ENCODE peak calls at places on chromosome 9, in five cellular contexts. One of them, this sample, is unnamed.
A peak's percentile ranks its signal among the peaks of the same experiment; 100 is the strongest.

GRCh38 chr9:7974335-7975005 is 174.9 kb upstream of the DMAC1 start:
- DNase-seq in A549: no peak
- DNase-seq in upper lobe of left lung: peak; percentile 28
- DNase-seq in H1: no peak
- DNase-seq in suprapubic skin: no peak
- DNase-seq in this sample: no peak

GRCh38 chr9:135329571-135330306 is 149.8 kb upstream of the PPP1R26 start:
- DNase-seq in upper lobe of left lung: peak; percentile 15
- DNase-seq in A549: no peak
- DNase-seq in H1: peak; percentile 64
- DNase-seq in suprapubic skin: no peak
- DNase-seq in this sample: no peak

GRCh38 chr9:132885691-132886357 is 7.1 kb downstream of the SPACA9 start:
- DNase-seq in suprapubic skin: no peak
- DNase-seq in H1: no peak
- DNase-seq in upper lobe of left lung: no peak
- DNase-seq in A549: peak; percentile 38
- DNase-seq in this sample: no peak

GRCh38 chr9:105921057-105921721 is 226.8 kb downstream of the TMEM38B start:
- DNase-seq in upper lobe of left lung: no peak
- DNase-seq in suprapubic skin: no peak
- DNase-seq in A549: no peak
- DNase-seq in H1: no peak
- DNase-seq in this sample: no peak

GRCh38 chr9:76557674-76558073 is 98.7 kb downstream of the GCNT1 start:
- DNase-seq in H1: no peak
- DNase-seq in upper lobe of left lung: no peak
- DNase-seq in suprapubic skin: no peak
- DNase-seq in A549: no peak
- DNase-seq in this sample: no peak

GRCh38 chr9:95505676-95506437 is 10.9 kb downstream of the PTCH1 start:
- DNase-seq in A549: peak; percentile 31
- DNase-seq in suprapubic skin: no peak
- DNase-seq in H1: peak; percentile 62
- DNase-seq in upper lobe of left lung: no peak
- DNase-seq in this sample: peak; percentile 61

GRCh38 chr9:119963258-119963797 is 594.1 kb upstream of the BRINP1 start:
- DNase-seq in A549: peak; percentile 49
- DNase-seq in H1: peak; percentile 57
- DNase-seq in suprapubic skin: no peak
- DNase-seq in upper lobe of left lung: peak; percentile 25
- DNase-seq in this sample: no peak

GRCh38 chr9:89078860-89079259 is 87.6 kb downstream of the S1PR3 start:
- DNase-seq in A549: no peak
- DNase-seq in suprapubic skin: no peak
- DNase-seq in H1: no peak
- DNase-seq in upper lobe of left lung: no peak
- DNase-seq in this sample: no peak

GRCh38 chr9:121023064-121023463 is 27.0 kb downstream of the C5 start:
- DNase-seq in suprapubic skin: no peak
- DNase-seq in upper lobe of left lung: no peak
- DNase-seq in H1: no peak
- DNase-seq in A549: peak; percentile 69
- DNase-seq in this sample: no peak

GRCh38 chr9:113921366-113921765 is 45.3 kb downstream of the ZNF618 start:
- DNase-seq in H1: no peak
- DNase-seq in A549: no peak
- DNase-seq in suprapubic skin: no peak
- DNase-seq in upper lobe of left lung: no peak
- DNase-seq in this sample: no peak

GRCh38 chr9:94980947-94981632 is 254.6 kb downstream of the AOPEP start:
- DNase-seq in suprapubic skin: no peak
- DNase-seq in A549: no peak
- DNase-seq in H1: no peak
- DNase-seq in upper lobe of left lung: no peak
- DNase-seq in this sample: no peak

GRCh38 chr9:122975196-122975595 is 34.4 kb downstream of the RABGAP1 start:
- DNase-seq in A549: no peak
- DNase-seq in suprapubic skin: no peak
- DNase-seq in H1: no peak
- DNase-seq in upper lobe of left lung: no peak
- DNase-seq in this sample: no peak

GRCh38 chr9:19162026-19162366 is 34.7 kb upstream of the PLIN2 start:
- DNase-seq in upper lobe of left lung: no peak
- DNase-seq in suprapubic skin: no peak
- DNase-seq in A549: no peak
- DNase-seq in H1: no peak
- DNase-seq in this sample: no peak

GRCh38 chr9:18105996-18106595 is 367.9 kb upstream of the ADAMTSL1 start:
- DNase-seq in A549: no peak
- DNase-seq in upper lobe of left lung: no peak
- DNase-seq in suprapubic skin: no peak
- DNase-seq in H1: no peak
- DNase-seq in this sample: no peak

GRCh38 chr9:108869092-108869725 is 7.1 kb downstream of the ACTL7A start:
- DNase-seq in H1: no peak
- DNase-seq in suprapubic skin: no peak
- DNase-seq in upper lobe of left lung: peak; percentile 34
- DNase-seq in A549: peak; percentile 22
- DNase-seq in this sample: no peak

GRCh38 chr9:81613002-81613750 is 76.2 kb downstream of the TLE1 start:
- DNase-seq in H1: no peak
- DNase-seq in suprapubic skin: peak; percentile 71
- DNase-seq in upper lobe of left lung: no peak
- DNase-seq in A549: no peak
- DNase-seq in this sample: peak; percentile 47

GRCh38 chr9:104775574-104775936 is 11.6 kb downstream of the NIPSNAP3B start:
- DNase-seq in suprapubic skin: no peak
- DNase-seq in H1: no peak
- DNase-seq in A549: no peak
- DNase-seq in upper lobe of left lung: no peak
- DNase-seq in this sample: no peak

GRCh38 chr9:109064963-109065701 is 51.8 kb upstream of the CTNNAL1 start:
- DNase-seq in H1: no peak
- DNase-seq in upper lobe of left lung: no peak
- DNase-seq in A549: peak; percentile 55
- DNase-seq in suprapubic skin: no peak
- DNase-seq in this sample: no peak

GRCh38 chr9:126449725-126450443 is 123.3 kb downstream of the MVB12B start:
- DNase-seq in H1: no peak
- DNase-seq in A549: no peak
- DNase-seq in suprapubic skin: no peak
- DNase-seq in upper lobe of left lung: no peak
- DNase-seq in this sample: no peak

GRCh38 chr9:81266674-81267073 is 422.7 kb downstream of the TLE1 start:
- DNase-seq in H1: no peak
- DNase-seq in upper lobe of left lung: no peak
- DNase-seq in A549: no peak
- DNase-seq in suprapubic skin: no peak
- DNase-seq in this sample: no peak

GRCh38 chr9:117825609-117826347 is 121.6 kb downstream of the TLR4 start:
- DNase-seq in suprapubic skin: no peak
- DNase-seq in upper lobe of left lung: peak; percentile 24
- DNase-seq in A549: no peak
- DNase-seq in H1: no peak
- DNase-seq in this sample: no peak

GRCh38 chr9:92961627-92962302 is 14.4 kb downstream of the FGD3 start:
- DNase-seq in suprapubic skin: peak; percentile 46
- DNase-seq in A549: no peak
- DNase-seq in H1: no peak
- DNase-seq in upper lobe of left lung: peak; percentile 57
- DNase-seq in this sample: peak; percentile 34

GRCh38 chr9:112575107-112575506 is 88.5 kb downstream of the KIAA1958 start:
- DNase-seq in suprapubic skin: no peak
- DNase-seq in upper lobe of left lung: no peak
- DNase-seq in A549: no peak
- DNase-seq in H1: no peak
- DNase-seq in this sample: no peak

DNA sequence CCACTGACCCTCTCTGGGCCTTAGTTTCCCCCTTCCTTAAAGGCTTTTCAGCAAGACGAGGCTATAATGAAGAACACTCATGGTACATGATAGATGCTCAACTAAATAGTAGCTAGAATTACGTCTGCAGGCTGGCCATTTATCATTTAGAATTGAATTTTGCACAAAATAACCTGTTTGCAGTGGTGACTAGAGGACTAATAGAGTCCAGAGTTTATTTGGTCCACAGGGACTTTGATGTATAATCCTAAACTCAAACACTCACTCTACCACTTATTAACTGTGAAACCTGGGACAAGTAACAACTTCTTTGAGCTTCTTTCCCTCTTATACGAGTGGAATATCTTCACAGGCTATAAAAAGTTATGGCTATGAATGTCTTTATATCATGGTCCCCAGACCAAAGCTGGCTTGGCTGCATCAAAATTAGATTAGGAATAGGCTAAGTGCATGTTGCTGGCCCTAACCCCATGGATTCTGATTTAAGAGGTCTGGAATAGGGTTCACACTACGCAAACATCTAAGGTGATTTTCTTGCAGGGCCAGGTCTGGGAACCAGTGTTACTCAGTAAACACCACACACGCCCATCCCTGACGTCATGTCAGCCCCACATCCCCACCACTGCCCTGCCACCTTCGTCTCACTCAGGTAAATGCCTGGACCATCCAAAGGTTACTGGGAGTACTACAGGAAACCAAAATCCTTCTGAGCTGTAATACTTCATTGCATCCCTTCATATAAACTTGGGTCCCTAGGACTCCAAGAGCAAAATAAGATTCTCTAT is 150.6 kb downstream of the FRMD3 start:
- DNase-seq in A549: no peak
- DNase-seq in upper lobe of left lung: no peak
- DNase-seq in H1: no peak
- DNase-seq in suprapubic skin: no peak
- DNase-seq in this sample: no peak
- TF ChIP-seq EP300 in A549: no peak
- TF ChIP-seq EP300 in upper lobe of left lung: no peak
- TF ChIP-seq EP300 in H1: no peak
- TF ChIP-seq EP300 in suprapubic skin: no peak
- TF ChIP-seq EP300 in this sample: no peak

GRCh38 chr9:87579761-87580626 is 82.3 kb downstream of the DAPK1 start:
- DNase-seq in suprapubic skin: no peak
- DNase-seq in upper lobe of left lung: no peak
- DNase-seq in A549: no peak
- DNase-seq in H1: no peak
- DNase-seq in this sample: no peak

GRCh38 chr9:87581949-87582637 is 84.4 kb downstream of the DAPK1 start:
- DNase-seq in A549: no peak
- DNase-seq in upper lobe of left lung: no peak
- DNase-seq in suprapubic skin: no peak
- DNase-seq in H1: no peak
- DNase-seq in this sample: no peak

GRCh38 chr9:87578625-87579024 is 81.0 kb downstream of the DAPK1 start:
- DNase-seq in upper lobe of left lung: no peak
- DNase-seq in H1: no peak
- DNase-seq in suprapubic skin: no peak
- DNase-seq in A549: no peak
- DNase-seq in this sample: no peak

GRCh38 chr9:87581513-87581912 is 83.8 kb downstream of the DAPK1 start:
- DNase-seq in upper lobe of left lung: no peak
- DNase-seq in suprapubic skin: no peak
- DNase-seq in A549: no peak
- DNase-seq in H1: no peak
- DNase-seq in this sample: no peak

GRCh38 chr9:87580941-87581438 is 83.3 kb downstream of the DAPK1 start:
- DNase-seq in A549: no peak
- DNase-seq in suprapubic skin: no peak
- DNase-seq in H1: no peak
- DNase-seq in upper lobe of left lung: no peak
- DNase-seq in this sample: no peak
- TF ChIP-seq POLR2A in A549: no peak
- TF ChIP-seq POLR2A in suprapubic skin: no peak
- TF ChIP-seq POLR2A in H1: no peak
- TF ChIP-seq POLR2A in upper lobe of left lung: no peak
- TF ChIP-seq POLR2A in this sample: no peak

DNA sequence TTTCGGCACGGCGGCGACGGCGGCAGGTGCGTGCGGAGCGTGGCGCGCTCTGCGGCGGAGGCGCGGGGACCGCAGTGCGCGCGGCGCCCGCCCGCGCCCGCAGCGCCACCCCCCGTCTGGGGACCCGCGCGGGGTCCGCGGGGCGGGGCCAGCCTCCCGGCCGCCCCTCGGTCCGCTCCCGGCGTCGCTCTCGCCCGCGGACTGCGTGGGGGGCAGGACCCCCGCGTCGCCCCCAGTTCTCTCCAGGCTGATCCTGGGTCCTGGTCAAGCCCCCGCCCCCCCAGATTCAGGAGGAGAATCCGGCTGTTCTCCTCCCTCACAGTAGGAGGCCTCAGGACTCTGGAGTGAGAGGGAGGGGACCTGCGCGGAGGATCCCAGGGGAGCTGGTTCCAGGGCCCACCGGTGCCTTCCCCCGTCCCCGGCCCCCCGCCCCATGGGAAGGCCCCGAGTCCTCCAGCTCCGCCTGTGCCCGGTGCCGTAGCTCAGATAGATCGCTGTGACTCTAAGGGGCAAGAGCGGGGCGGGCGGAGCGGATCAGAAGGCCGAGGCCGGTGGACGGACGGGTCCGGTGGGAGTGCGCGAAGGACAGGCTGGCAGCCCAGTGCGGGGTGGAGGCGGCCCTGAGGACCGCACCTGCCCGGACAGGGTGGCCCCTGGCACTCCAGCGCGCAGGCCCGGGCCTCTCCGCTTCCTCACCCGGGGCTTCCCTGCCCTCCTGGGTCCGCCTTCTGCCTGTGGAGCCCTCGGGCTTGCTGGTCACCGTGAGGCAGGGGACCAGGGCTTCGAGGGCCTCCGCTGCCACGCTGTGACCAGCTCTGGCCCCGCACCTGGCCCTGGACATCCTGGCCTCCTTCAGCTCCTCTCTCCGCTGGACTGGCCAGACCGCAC is at the start of gene RNF208:
- DNase-seq in H1: no peak
- DNase-seq in A549: no peak
- DNase-seq in upper lobe of left lung: no peak
- DNase-seq in suprapubic skin: no peak
- DNase-seq in this sample: no peak
- H3K27ac ChIP-seq in H1: no peak within 1 kb of the TSS
- H3K27ac ChIP-seq in A549: peak within 1 kb of the TSS; percentile 89
- H3K27ac ChIP-seq in upper lobe of left lung: peak within 1 kb of the TSS; percentile 91
- H3K27ac ChIP-seq in suprapubic skin: peak within 1 kb of the TSS; percentile 85
- H3K27ac ChIP-seq in this sample: peak within 1 kb of the TSS; percentile 96

GRCh38 chr9:99353408-99353807 is 131.3 kb downstream of the SEC61B start:
- DNase-seq in suprapubic skin: peak; percentile 76
- DNase-seq in upper lobe of left lung: peak; percentile 55
- DNase-seq in H1: no peak
- DNase-seq in A549: no peak
- DNase-seq in this sample: no peak

GRCh38 chr9:99352786-99353185 is 130.7 kb downstream of the SEC61B start:
- DNase-seq in A549: no peak
- DNase-seq in suprapubic skin: no peak
- DNase-seq in H1: no peak
- DNase-seq in upper lobe of left lung: no peak
- DNase-seq in this sample: no peak

GRCh38 chr9:99349870-99350269 is 127.8 kb downstream of the SEC61B start:
- DNase-seq in suprapubic skin: no peak
- DNase-seq in upper lobe of left lung: no peak
- DNase-seq in H1: no peak
- DNase-seq in A549: no peak
- DNase-seq in this sample: no peak

GRCh38 chr9:99350461-99350860 is 128.4 kb downstream of the SEC61B start:
- DNase-seq in upper lobe of left lung: no peak
- DNase-seq in A549: no peak
- DNase-seq in H1: no peak
- DNase-seq in suprapubic skin: no peak
- DNase-seq in this sample: no peak

GRCh38 chr9:99351647-99352046 is 129.6 kb downstream of the SEC61B start:
- DNase-seq in upper lobe of left lung: no peak
- DNase-seq in suprapubic skin: no peak
- DNase-seq in A549: no peak
- DNase-seq in H1: no peak
- DNase-seq in this sample: no peak
- TF ChIP-seq EP300 in upper lobe of left lung: no peak
- TF ChIP-seq EP300 in suprapubic skin: no peak
- TF ChIP-seq EP300 in A549: no peak
- TF ChIP-seq EP300 in H1: no peak
- TF ChIP-seq EP300 in this sample: no peak